ENCODE peak calls at places on chromosomes 2 and 18, in five cellular contexts. One of them, this sample, is unnamed. For H3K4me1, the result is how much of the 10 kb centered on the place peaks cover.

GRCh38 chr2:236001854-236002253 is 166.3 kb downstream of the GBX2 start:
- DNase-seq in A549: no peak
- DNase-seq in transverse colon: no peak
- DNase-seq in endothelial cell of umbilical vein: peak
- DNase-seq in adrenal gland: no peak
- DNase-seq in this sample: no peak

GRCh38 chr2:19607931-19608762 is 249.7 kb upstream of the OSR1 start:
- DNase-seq in transverse colon: no peak
- DNase-seq in A549: peak
- DNase-seq in endothelial cell of umbilical vein: no peak
- DNase-seq in adrenal gland: peak
- DNase-seq in this sample: no peak

GRCh38 chr2:173282795-173283545 is 71.7 kb upstream of the CDCA7 start:
- DNase-seq in adrenal gland: no peak
- DNase-seq in A549: no peak
- DNase-seq in endothelial cell of umbilical vein: no peak
- DNase-seq in transverse colon: no peak
- DNase-seq in this sample: no peak

GRCh38 chr2:68742638-68743037 is 8.0 kb downstream of the ARHGAP25 start:
- DNase-seq in adrenal gland: no peak
- DNase-seq in transverse colon: no peak
- DNase-seq in A549: no peak
- DNase-seq in endothelial cell of umbilical vein: no peak
- DNase-seq in this sample: no peak

GRCh38 chr18:12839526-12840196 is 44.4 kb downstream of the PTPN2 start:
- DNase-seq in transverse colon: no peak
- DNase-seq in A549: no peak
- DNase-seq in endothelial cell of umbilical vein: no peak
- DNase-seq in adrenal gland: peak
- DNase-seq in this sample: no peak

GRCh38 chr18:79764131-79764530 is 33.6 kb upstream of the KCNG2 start:
- DNase-seq in transverse colon: peak
- DNase-seq in endothelial cell of umbilical vein: no peak
- DNase-seq in adrenal gland: no peak
- DNase-seq in A549: no peak
- DNase-seq in this sample: no peak

GRCh38 chr2:63050916-63051794 is 525 bp downstream of the OTX1 start:
- DNase-seq in A549: no peak
- DNase-seq in transverse colon: no peak
- DNase-seq in adrenal gland: no peak
- DNase-seq in endothelial cell of umbilical vein: no peak
- DNase-seq in this sample: no peak

GRCh38 chr2:177165731-177166711 is 46.6 kb upstream of the HNRNPA3 start:
- DNase-seq in A549: no peak
- DNase-seq in adrenal gland: peak
- DNase-seq in transverse colon: peak
- DNase-seq in endothelial cell of umbilical vein: peak
- DNase-seq in this sample: no peak

GRCh38 chr2:239727776-239728600 is 297.2 kb downstream of the NDUFA10 start:
- DNase-seq in endothelial cell of umbilical vein: no peak
- DNase-seq in adrenal gland: no peak
- DNase-seq in A549: no peak
- DNase-seq in transverse colon: no peak
- DNase-seq in this sample: peak

GRCh38 chr2:43718530-43719124 is 42.4 kb upstream of the C1GALT1C1L start:
- DNase-seq in adrenal gland: no peak
- DNase-seq in A549: no peak
- DNase-seq in transverse colon: no peak
- DNase-seq in endothelial cell of umbilical vein: no peak
- DNase-seq in this sample: no peak

DNA sequence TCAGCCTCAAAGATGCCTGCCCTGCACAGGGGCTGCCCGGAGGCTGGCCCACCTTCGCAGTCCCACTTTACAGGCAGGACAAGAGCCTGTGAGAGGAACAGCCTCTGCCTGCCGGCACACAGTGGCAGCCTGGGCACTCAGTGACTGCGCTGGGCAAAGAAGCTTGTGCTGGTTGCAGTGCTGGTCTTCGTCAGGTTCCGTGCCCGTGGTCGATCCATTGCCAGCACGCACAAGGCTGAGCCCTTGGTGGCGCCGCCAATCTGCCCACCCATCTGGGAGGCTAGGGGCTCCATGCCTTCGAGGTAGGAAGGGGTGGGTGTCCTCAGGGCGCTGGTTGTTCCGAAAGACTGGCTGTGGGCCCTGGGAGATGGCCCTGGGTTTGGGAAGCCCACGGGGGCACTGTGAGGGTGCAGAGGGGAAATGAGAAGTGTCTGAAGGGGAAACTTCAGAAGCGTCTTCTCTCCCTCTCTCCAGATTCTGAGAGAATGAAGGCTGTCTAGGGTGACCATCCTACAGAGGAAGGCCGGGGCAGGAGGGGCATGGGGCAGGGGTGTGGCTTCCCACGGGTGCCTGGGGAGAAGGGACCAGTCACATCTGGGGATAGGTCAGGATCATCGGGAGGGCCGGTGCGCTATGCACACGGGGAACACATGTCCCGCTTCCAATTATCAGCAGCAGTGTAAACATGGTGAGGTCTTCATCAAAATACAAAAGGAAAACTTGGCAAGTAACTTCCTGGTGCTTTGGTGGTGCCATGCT is 49.1 kb upstream of the HS6ST1 start:
- DNase-seq in endothelial cell of umbilical vein: no peak
- DNase-seq in transverse colon: no peak
- DNase-seq in adrenal gland: no peak
- DNase-seq in A549: no peak
- DNase-seq in this sample: no peak
- TF ChIP-seq POLR2A in endothelial cell of umbilical vein: no peak
- TF ChIP-seq POLR2A in transverse colon: no peak
- TF ChIP-seq POLR2A in adrenal gland: no peak
- TF ChIP-seq POLR2A in A549: no peak
- TF ChIP-seq POLR2A in this sample: no peak

GRCh38 chr2:126660068-126660467 is 4.1 kb downstream of the GYPC start:
- DNase-seq in transverse colon: no peak
- DNase-seq in endothelial cell of umbilical vein: no peak
- DNase-seq in A549: no peak
- DNase-seq in adrenal gland: no peak
- DNase-seq in this sample: no peak
- H3K4me1 ChIP-seq in transverse colon: under half
- H3K4me1 ChIP-seq in endothelial cell of umbilical vein: under half
- H3K4me1 ChIP-seq in A549: under half
- H3K4me1 ChIP-seq in adrenal gland: half or more
- H3K4me1 ChIP-seq in this sample: half or more

GRCh38 chr18:56696966-56697365 is 45.8 kb downstream of the WDR7 start:
- DNase-seq in transverse colon: no peak
- DNase-seq in adrenal gland: no peak
- DNase-seq in A549: peak
- DNase-seq in endothelial cell of umbilical vein: no peak
- DNase-seq in this sample: no peak
- H3K27ac ChIP-seq in transverse colon: no peak
- H3K27ac ChIP-seq in adrenal gland: no peak
- H3K27ac ChIP-seq in A549: no peak
- H3K27ac ChIP-seq in endothelial cell of umbilical vein: no peak
- H3K27ac ChIP-seq in this sample: no peak

GRCh38 chr18:63314991-63315662 is 4.4 kb downstream of the BCL2 start:
- DNase-seq in endothelial cell of umbilical vein: no peak
- DNase-seq in adrenal gland: no peak
- DNase-seq in transverse colon: no peak
- DNase-seq in A549: no peak
- DNase-seq in this sample: no peak
- TF ChIP-seq POLR2A in endothelial cell of umbilical vein: no peak
- TF ChIP-seq POLR2A in adrenal gland: no peak
- TF ChIP-seq POLR2A in transverse colon: no peak
- TF ChIP-seq POLR2A in A549: no peak
- TF ChIP-seq POLR2A in this sample: no peak

DNA sequence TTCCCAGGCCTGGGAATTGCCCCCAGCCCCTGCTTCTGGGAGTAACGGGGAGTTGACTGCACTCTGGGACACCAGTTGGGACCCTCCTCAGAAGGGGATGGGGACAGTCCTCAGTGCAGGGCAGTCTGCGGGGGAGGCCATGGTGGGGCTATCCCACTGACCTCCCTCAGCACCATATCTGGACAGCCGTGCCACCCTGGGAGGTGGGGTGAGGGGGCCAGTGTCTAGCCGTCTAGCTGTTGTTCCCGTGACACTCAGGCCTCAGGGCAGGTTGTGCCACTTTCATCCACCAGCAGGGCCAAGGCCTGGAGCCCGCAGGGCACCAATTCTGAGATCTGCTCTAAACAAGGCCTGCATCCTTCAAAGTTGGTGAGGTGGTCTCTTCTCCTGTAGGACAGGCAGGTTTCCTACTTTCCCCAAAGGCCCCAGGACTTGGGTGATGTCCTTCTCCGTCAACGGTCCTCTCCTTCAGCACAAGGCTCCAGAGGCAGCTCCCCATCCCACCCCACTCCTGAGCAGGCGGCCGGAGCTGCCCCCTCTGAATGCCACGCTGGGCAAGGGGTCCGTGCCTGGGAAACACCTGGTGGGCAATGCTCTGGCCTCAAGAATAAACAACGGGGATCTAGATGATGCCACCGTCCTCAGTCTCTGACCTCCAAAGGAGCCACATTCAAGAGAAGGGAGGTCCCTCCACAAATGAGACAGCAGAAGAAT is 43.0 kb upstream of the PTMA start:
- DNase-seq in adrenal gland: no peak
- DNase-seq in transverse colon: no peak
- DNase-seq in endothelial cell of umbilical vein: no peak
- DNase-seq in A549: no peak
- DNase-seq in this sample: peak
- H3K4me1 ChIP-seq in adrenal gland: under half
- H3K4me1 ChIP-seq in transverse colon: under half
- H3K4me1 ChIP-seq in endothelial cell of umbilical vein: under half
- H3K4me1 ChIP-seq in A549: under half
- H3K4me1 ChIP-seq in this sample: under half

GRCh38 chr18:3219621-3220335 is at the start of gene MYOM1:
- DNase-seq in endothelial cell of umbilical vein: no peak
- DNase-seq in A549: no peak
- DNase-seq in adrenal gland: no peak
- DNase-seq in transverse colon: no peak
- DNase-seq in this sample: peak
- H3K27ac ChIP-seq in endothelial cell of umbilical vein: no peak
- H3K27ac ChIP-seq in A549: peak
- H3K27ac ChIP-seq in adrenal gland: no peak
- H3K27ac ChIP-seq in transverse colon: peak
- H3K27ac ChIP-seq in this sample: peak